ENCODE peak calls at places on chromosome 22, in eight cellular contexts. V is endothelial cell of umbilical vein, Y is RWPE2, O is astrocyte of the spinal cord, R is uterus, U is thoracic aorta, Q is psoas muscle, D is HFF-Myc. X is an unnamed sample.

GRCh38 chr22:40415531-40416266 is 45.3 kb downstream of the SGSM3 start:
- DNase-seq in V (peak; percentile 25), R (no peak), U (no peak), Q (no peak), D (no peak), O (no peak), Y (no peak), X (no peak)

GRCh38 chr22:23939017-23939357 is 22.0 kb downstream of the GSTT2B start:
- DNase-seq in Y (no peak), D (no peak), U (no peak), V (no peak), O (no peak), Q (no peak), R (no peak), X (no peak)

GRCh38 chr22:47653921-47654320 is 891.5 kb downstream of the TBC1D22A start:
- DNase-seq in Y (no peak), R (no peak), D (no peak), O (no peak), Q (no peak), U (no peak), V (no peak), X (no peak)

GRCh38 chr22:29397791-29398190 is 9.4 kb upstream of the AP1B1 start:
- DNase-seq in O (no peak), Y (no peak), D (no peak), V (no peak), R (no peak), U (no peak), Q (no peak), X (no peak)

GRCh38 chr22:40857309-40857851 is 432 bp downstream of the XPNPEP3 start:
- DNase-seq in V (no peak), R (no peak), U (no peak), O (no peak), D (no peak), Q (no peak), Y (no peak), X (no peak)

GRCh38 chr22:34943830-34944229 is 122.1 kb upstream of the ISX start:
- DNase-seq in O (no peak), Y (no peak), Q (no peak), R (no peak), U (no peak), V (no peak), D (no peak), X (no peak)

GRCh38 chr22:44620129-44620840 is 81.7 kb upstream of the PRR5 start:
- DNase-seq in R (peak; percentile 75), Q (peak; percentile 71), D (no peak), Y (no peak), U (peak; percentile 14), O (peak; percentile 54), V (peak; percentile 46), X (peak; percentile 81)

GRCh38 chr22:29306175-29306829 is at the start of gene GAS2L1:
- DNase-seq in Y (no peak), V (peak; percentile 85), Q (peak; percentile 93), R (peak; percentile 80), O (peak; percentile 87), U (no peak), D (peak; percentile 33), X (peak; percentile 84)

GRCh38 chr22:41380993-41381328 is 781 bp upstream of the TEF start:
- DNase-seq in O (peak; percentile 73), U (peak; percentile 62), R (peak; percentile 93), V (peak; percentile 62), D (no peak), Y (no peak), Q (peak; percentile 94), X (no peak)

GRCh38 chr22:23790819-23791736 is 4.3 kb downstream of the SMARCB1 start:
- DNase-seq in R (peak; percentile 80), O (no peak), U (no peak), Q (no peak), D (peak; percentile 94), Y (no peak), V (no peak), X (no peak)

GRCh38 chr22:17772249-17772962 is 1.9 kb downstream of the BID start:
- DNase-seq in O (no peak), V (no peak), R (no peak), Y (no peak), D (no peak), U (no peak), Q (no peak), X (peak; percentile 66)

GRCh38 chr22:48369789-48370507 is 1457.7 kb downstream of the BRD1 start:
- DNase-seq in Q (no peak), D (no peak), R (no peak), U (no peak), Y (peak; percentile 15), V (no peak), O (no peak), X (peak; percentile 45)

GRCh38 chr22:41620646-41621098 is at the start of gene DESI1:
- DNase-seq in Y (no peak), D (no peak), R (no peak), U (no peak), V (no peak), O (peak; percentile 20), Q (no peak), X (no peak)

GRCh38 chr22:37203354-37204044 is 8.8 kb downstream of the SSTR3 start:
- DNase-seq in O (no peak), Q (peak; percentile 40), D (no peak), U (no peak), Y (peak; percentile 54), V (no peak), R (no peak), X (no peak)

GRCh38 chr22:29330753-29331152 is 15.3 kb upstream of the RASL10A start:
- DNase-seq in Y (no peak), O (peak; percentile 77), Q (peak; percentile 87), R (peak; percentile 82), V (peak; percentile 43), U (no peak), D (peak; percentile 65), X (no peak)

GRCh38 chr22:21938071-21938822 is 14.4 kb downstream of the PPM1F start:
- DNase-seq in R (peak; percentile 93), Q (peak; percentile 98), V (peak; percentile 95), Y (no peak), O (peak; percentile 91), U (peak; percentile 77), D (peak; percentile 76), X (peak; percentile 97)

GRCh38 chr22:21937821-21938070 is 14.9 kb downstream of the PPM1F start:
- DNase-seq in Y (no peak), U (no peak), V (no peak), D (no peak), R (no peak), Q (no peak), O (no peak), X (no peak)

GRCh38 chr22:21940521-21940920 is 12.1 kb downstream of the PPM1F start:
- DNase-seq in O (no peak), Q (no peak), Y (no peak), R (no peak), D (no peak), V (no peak), U (no peak), X (no peak)

GRCh38 chr22:21938906-21939305 is 13.7 kb downstream of the PPM1F start:
- DNase-seq in O (no peak), Q (no peak), D (no peak), Y (no peak), R (no peak), V (no peak), U (no peak), X (no peak)

GRCh38 chr22:21939392-21940319 is 13.0 kb downstream of the PPM1F start:
- DNase-seq in Q (no peak), R (no peak), D (no peak), O (no peak), V (peak; percentile 38), U (no peak), Y (no peak), X (no peak)
- TF ChIP-seq CTCF in Q (no peak), R (no peak), D (no peak), O (no peak), V (no peak), U (no peak), Y (no peak), X (no peak)

GRCh38 chr22:19035474-19036228 is 86.6 kb downstream of the DGCR2 start:
- DNase-seq in U (no peak), Y (no peak), O (no peak), V (no peak), R (no peak), Q (no peak), D (no peak), X (peak; percentile 68)
- TF ChIP-seq CTCF in U (no peak), Y (no peak), O (peak; percentile 23), V (no peak), R (no peak), Q (no peak), D (peak; percentile 7), X (no peak)

GRCh38 chr22:25899566-25899965 is 157.6 kb downstream of the MYO18B start:
- DNase-seq in D (no peak), V (no peak), O (no peak), R (no peak), U (no peak), Y (no peak), Q (no peak), X (no peak)

GRCh38 chr22:25902402-25902801 is 160.4 kb downstream of the MYO18B start:
- DNase-seq in U (no peak), V (no peak), O (no peak), Y (no peak), Q (no peak), R (no peak), D (no peak), X (no peak)

GRCh38 chr22:25900390-25900789 is 158.4 kb downstream of the MYO18B start:
- DNase-seq in R (no peak), V (no peak), O (no peak), Y (no peak), Q (no peak), U (no peak), D (no peak), X (no peak)

GRCh38 chr22:25900880-25901279 is 158.9 kb downstream of the MYO18B start:
- DNase-seq in D (no peak), R (no peak), Q (peak; percentile 63), U (no peak), O (no peak), V (no peak), Y (no peak), X (no peak)

GRCh38 chr22:25903294-25903693 is 161.3 kb downstream of the MYO18B start:
- DNase-seq in R (no peak), Q (no peak), D (no peak), O (no peak), Y (no peak), U (no peak), V (no peak), X (no peak)
- TF ChIP-seq CTCF in R (no peak), Q (no peak), D (peak; percentile 21), O (peak; percentile 6), Y (no peak), U (no peak), V (no peak), X (peak; percentile 62)

DNA sequence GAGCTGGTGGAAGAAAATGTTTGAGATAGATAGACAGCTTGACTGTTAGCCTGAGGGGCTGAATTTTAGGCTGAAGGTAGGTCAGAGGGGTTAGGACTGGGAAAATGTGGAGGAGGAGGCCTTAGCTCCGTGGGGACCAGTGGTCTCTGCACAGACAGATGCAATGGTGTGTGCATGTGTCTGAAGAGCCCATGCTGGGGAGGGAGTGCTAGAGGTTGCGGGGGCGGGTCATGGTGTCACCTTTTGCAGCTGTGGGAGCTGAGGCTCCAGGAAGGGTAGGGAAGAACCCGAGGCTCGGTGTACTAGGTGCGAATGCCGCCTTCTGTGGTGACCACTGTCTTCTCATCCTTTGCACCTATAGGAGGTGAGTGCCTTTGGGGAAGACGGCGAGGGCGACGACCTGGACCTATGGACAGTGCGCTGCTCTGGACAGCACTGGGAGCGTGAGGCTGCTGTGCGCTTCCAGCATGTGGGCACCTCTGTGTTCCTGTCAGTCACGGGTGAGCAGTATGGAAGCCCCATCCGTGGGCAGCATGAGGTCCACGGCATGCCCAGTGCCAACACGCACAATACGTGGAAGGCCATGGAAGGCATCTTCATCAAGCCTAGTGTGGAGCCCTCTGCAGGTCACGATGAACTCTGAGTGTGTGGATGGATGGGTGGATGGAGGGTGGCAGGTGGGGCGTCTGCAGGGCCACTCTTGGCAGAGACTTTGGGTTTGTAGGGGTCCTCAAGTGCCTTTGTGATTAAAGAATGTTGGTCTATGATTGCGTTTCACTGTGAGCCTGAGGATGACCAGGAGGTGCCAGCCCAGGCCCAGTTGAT is 1.6 kb downstream of the SDF2L1 start:
- DNase-seq in V (no peak), Y (no peak), R (no peak), U (no peak), D (no peak), Q (no peak), O (no peak), X (no peak)
- TF ChIP-seq CTCF in V (no peak), Y (no peak), R (no peak), U (no peak), D (peak; percentile 6), Q (no peak), O (peak; percentile 28), X (no peak)